ENCODE peak calls at places on chromosomes 13 and 19, in nine cellular contexts. I, H, V, T, S, Y, E, Q and F are unnamed samples.

GRCh38 chr13:70338608-70339007 is 230.4 kb upstream of the KLHL1 start:
- DNase-seq in T (no peak), E (no peak), H (no peak), V (no peak), S (no peak), Q (no peak), Y (no peak), I (no peak), F (no peak)

GRCh38 chr19:40445945-40446784 is 2.0 kb upstream of the SERTAD3 start:
- DNase-seq in H (no peak), S (no peak), V (no peak), I (peak), Y (no peak), Q (no peak), T (no peak), E (no peak), F (peak)

GRCh38 chr19:39941615-39942507 is 7.4 kb upstream of the FCGBP start:
- DNase-seq in E (no peak), S (no peak), V (peak), T (no peak), I (no peak), Y (no peak), Q (peak), H (peak), F (no peak)

GRCh38 chr13:51856027-51856736 is 5.6 kb upstream of the CCDC70 start:
- DNase-seq in T (no peak), Q (no peak), Y (no peak), H (no peak), S (no peak), E (no peak), I (no peak), V (no peak), F (no peak)

GRCh38 chr13:114261328-114261965 is 20.0 kb upstream of the UPF3A start:
- DNase-seq in I (no peak), H (no peak), V (no peak), T (no peak), Q (no peak), S (no peak), Y (no peak), E (peak), F (no peak)

GRCh38 chr13:24649685-24650038 is 30.5 kb upstream of the ATP12A start:
- DNase-seq in H (no peak), T (no peak), E (no peak), S (no peak), Y (no peak), Q (no peak), I (no peak), V (no peak), F (no peak)

GRCh38 chr13:23765531-23765930 is 123.7 kb downstream of the MIPEP start:
- DNase-seq in Q (no peak), Y (no peak), S (no peak), V (no peak), E (no peak), T (no peak), H (no peak), I (no peak), F (no peak)

GRCh38 chr13:56902276-56902675 is 238.4 kb upstream of the PRR20A start:
- DNase-seq in V (no peak), T (no peak), S (no peak), E (no peak), Q (no peak), I (no peak), Y (no peak), H (no peak), F (no peak)

GRCh38 chr13:33723365-33723764 is 94.6 kb upstream of the RFC3 start:
- DNase-seq in H (peak), V (no peak), T (no peak), Q (no peak), I (no peak), Y (no peak), S (peak), E (no peak), F (no peak)

GRCh38 chr19:2586196-2586595 is 110.3 kb downstream of the GADD45B start:
- DNase-seq in Q (no peak), V (no peak), S (no peak), I (no peak), H (no peak), Y (no peak), T (no peak), E (no peak), F (no peak)

GRCh38 chr19:19468424-19469050 is 46.8 kb downstream of the TSSK6 start:
- DNase-seq in E (no peak), H (no peak), Y (no peak), Q (no peak), I (no peak), S (peak), T (no peak), V (no peak), F (no peak)

GRCh38 chr13:43377955-43378354 is 354.6 kb downstream of the DNAJC15 start:
- DNase-seq in Y (no peak), H (peak), I (no peak), S (peak), V (no peak), E (peak), Q (no peak), T (no peak), F (no peak)

GRCh38 chr19:46000497-46001246 is 5.4 kb downstream of the CCDC61 start:
- DNase-seq in T (no peak), I (peak), V (peak), S (no peak), H (peak), E (no peak), Y (peak), Q (no peak), F (peak)

GRCh38 chr13:45063261-45063870 is 56.9 kb upstream of the GTF2F2 start:
- DNase-seq in Q (no peak), I (no peak), T (no peak), H (peak), Y (no peak), V (no peak), E (no peak), S (peak), F (no peak)

GRCh38 chr19:40502647-40503046 is 35.8 kb downstream of the SPTBN4 start:
- DNase-seq in Q (no peak), Y (no peak), S (no peak), H (no peak), T (no peak), E (peak), V (no peak), I (no peak), F (no peak)

GRCh38 chr13:30464496-30465351 is 1.0 kb downstream of the HMGB1 start:
- DNase-seq in H (peak), V (peak), T (peak), I (peak), Q (peak), S (peak), E (peak), Y (peak), F (peak)

GRCh38 chr19:44726465-44726864 is 22.0 kb upstream of the BCL3 start:
- DNase-seq in T (no peak), Q (no peak), I (no peak), V (no peak), H (no peak), E (no peak), Y (no peak), S (no peak), F (no peak)

GRCh38 chr13:111642156-111642767 is 321.8 kb downstream of the TEX29 start:
- DNase-seq in T (no peak), V (no peak), H (no peak), E (no peak), S (no peak), Y (no peak), Q (no peak), I (no peak), F (no peak)

GRCh38 chr19:19540707-19541515 is 2.8 kb downstream of the CILP2 start:
- DNase-seq in S (peak), V (peak), E (peak), Y (no peak), T (no peak), H (peak), Q (no peak), I (peak), F (peak)

GRCh38 chr19:13917888-13918406 is 11.9 kb downstream of the CC2D1A start:
- DNase-seq in H (no peak), E (no peak), I (no peak), V (no peak), Q (peak), T (no peak), Y (no peak), S (no peak), F (no peak)

GRCh38 chr19:53865918-53866696 is 1.6 kb upstream of the MYADM start:
- DNase-seq in I (peak), T (no peak), Q (peak), E (peak), S (peak), Y (peak), H (peak), V (peak), F (peak)

GRCh38 chr19:39971380-39971841 is 446 bp downstream of the PSMC4 start:
- DNase-seq in H (no peak), I (peak), Y (no peak), T (no peak), E (peak), S (no peak), Q (no peak), V (no peak), F (peak)

GRCh38 chr13:73428137-73428536 is 369.3 kb downstream of the KLF5 start:
- DNase-seq in E (no peak), Q (no peak), T (peak), I (peak), S (no peak), Y (no peak), V (no peak), H (peak), F (no peak)

GRCh38 chr13:99908129-99908805 is 63.3 kb downstream of the ZIC5 start:
- DNase-seq in I (no peak), E (no peak), H (no peak), T (no peak), Q (no peak), S (no peak), V (no peak), Y (no peak), F (no peak)

GRCh38 chr19:49847731-49848696 is 2.9 kb upstream of the PTOV1 start:
- DNase-seq in T (peak), H (peak), Q (no peak), I (peak), S (peak), V (no peak), E (peak), Y (no peak), F (no peak)

GRCh38 chr13:33205804-33206221 is 79.7 kb downstream of the STARD13 start:
- DNase-seq in E (no peak), Y (no peak), I (no peak), S (no peak), V (no peak), T (no peak), H (peak), Q (peak), F (no peak)

DNA sequence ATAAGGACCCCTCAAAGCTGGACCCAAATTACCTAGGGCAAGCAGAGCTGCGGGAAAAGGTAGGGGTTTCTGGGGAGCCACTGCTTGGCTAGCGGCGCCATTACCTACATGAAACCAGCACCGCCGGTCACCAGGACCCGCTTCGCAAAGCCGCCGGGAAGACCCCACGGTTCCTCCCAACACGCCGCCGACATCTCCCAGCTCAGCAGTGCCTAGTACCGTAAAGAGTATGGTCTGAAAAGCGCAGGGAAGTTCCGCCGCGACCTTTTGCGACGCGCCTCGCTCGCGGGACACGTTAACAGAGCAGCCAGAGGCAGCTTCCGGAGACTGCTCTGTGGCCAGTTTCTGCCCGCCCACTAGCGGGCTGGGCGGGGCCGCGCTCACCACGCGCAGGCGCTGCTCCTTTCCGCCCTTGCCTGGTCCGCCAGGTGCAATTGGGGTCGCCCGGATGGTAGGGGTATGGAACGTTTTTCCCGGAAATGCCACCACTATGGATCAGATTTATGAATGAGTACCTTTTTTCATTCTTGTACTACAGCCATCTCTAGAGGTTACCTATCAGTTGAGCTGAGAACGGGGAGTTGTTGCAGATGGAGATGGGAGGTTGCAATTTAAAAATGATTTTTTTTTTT is at the start of gene TGDS:
- DNase-seq in T (peak), E (peak), Q (peak), V (peak), I (peak), Y (peak), H (peak), S (peak), F (peak)
- TF ChIP-seq CTCF in T (no peak), E (no peak), Q (no peak), V (no peak), I (no peak), Y (peak), H (no peak), S (no peak), F (no peak)

GRCh38 chr19:58374200-58374599 is 6.6 kb downstream of the ZNF837 start:
- DNase-seq in H (no peak), I (no peak), Y (no peak), Q (no peak), E (peak), S (no peak), V (no peak), T (no peak), F (no peak)

GRCh38 chr19:58367698-58368454 is 5.3 kb upstream of the ZNF497 start:
- DNase-seq in E (peak), T (no peak), V (no peak), Y (no peak), Q (no peak), I (no peak), H (no peak), S (no peak), F (no peak)

GRCh38 chr19:58368561-58369360 is 6.2 kb upstream of the ZNF497 start:
- DNase-seq in S (no peak), I (no peak), E (peak), H (no peak), T (no peak), Q (no peak), V (no peak), Y (no peak), F (no peak)

GRCh38 chr19:58366576-58367430 is 4.3 kb upstream of the ZNF497 start:
- DNase-seq in Y (no peak), I (no peak), T (no peak), V (no peak), S (no peak), H (no peak), E (peak), Q (no peak), F (no peak)

GRCh38 chr19:58372311-58373133 is 8.3 kb downstream of the ZNF837 start:
- DNase-seq in Q (no peak), H (no peak), S (no peak), Y (no peak), V (peak), I (no peak), T (no peak), E (peak), F (no peak)
- TF ChIP-seq CTCF in Q (no peak), H (peak), S (peak), Y (no peak), V (no peak), I (no peak), T (peak), E (peak), F (peak)

GRCh38 chr19:4362871-4363545 is 19.6 kb downstream of the MPND start:
- DNase-seq in V (no peak), E (peak), Q (no peak), S (no peak), T (no peak), I (no peak), H (no peak), Y (no peak), F (no peak)
- TF ChIP-seq CTCF in V (no peak), E (no peak), Q (no peak), S (no peak), T (peak), I (peak), H (no peak), Y (no peak), F (no peak)

GRCh38 chr13:46751811-46752635 is 44.9 kb downstream of the ESD start:
- DNase-seq in S (no peak), I (no peak), H (no peak), T (no peak), E (no peak), Y (no peak), Q (no peak), V (no peak), F (no peak)
- TF ChIP-seq CTCF in S (peak), I (no peak), H (no peak), T (no peak), E (no peak), Y (no peak), Q (no peak), V (no peak), F (no peak)

DNA sequence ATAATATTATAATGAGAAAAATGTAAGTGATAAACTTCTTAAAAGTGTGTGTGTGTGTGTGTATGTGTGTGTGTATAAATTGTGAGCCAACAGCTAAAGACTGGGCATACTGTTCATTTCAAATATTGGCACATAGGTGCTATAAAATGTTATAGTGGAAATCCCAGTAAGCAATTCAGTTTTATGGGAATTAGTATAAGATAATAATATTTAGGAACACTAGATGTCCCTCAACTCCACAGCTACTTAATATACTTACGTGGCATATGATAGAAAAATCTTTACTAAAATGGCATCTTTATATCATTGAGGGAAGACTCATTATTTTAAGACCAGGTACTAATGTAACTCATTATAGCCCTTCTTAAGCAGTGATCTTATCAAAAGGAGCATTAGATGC is 266.3 kb downstream of the MAB21L1 start:
- DNase-seq in Y (no peak), V (no peak), H (peak), S (peak), I (peak), Q (no peak), T (no peak), E (no peak), F (no peak)
- TF ChIP-seq CTCF in Y (peak), V (no peak), H (no peak), S (no peak), I (no peak), Q (peak), T (no peak), E (no peak), F (no peak)

DNA sequence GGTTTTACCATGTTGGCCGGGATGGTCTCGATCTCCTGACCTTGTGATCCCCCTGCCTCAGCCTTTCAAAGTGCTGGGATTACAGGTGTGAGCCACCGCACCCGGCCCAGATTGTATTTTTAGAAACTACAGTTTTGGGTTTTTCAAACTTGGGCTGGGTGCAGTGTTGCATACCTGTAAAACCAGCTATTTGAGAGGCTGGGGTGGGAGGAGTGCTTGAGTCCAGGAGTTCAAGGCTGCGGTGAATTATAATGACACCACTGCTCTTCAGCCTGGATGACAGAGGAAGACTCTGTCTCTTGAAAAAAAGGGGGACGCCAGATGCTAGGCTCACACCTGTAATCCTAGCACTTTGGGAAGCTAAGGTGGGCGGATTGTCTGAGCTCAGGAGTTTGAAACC is 4.2 kb downstream of the CHAF1A start:
- DNase-seq in T (no peak), I (no peak), H (no peak), S (no peak), V (no peak), Q (no peak), E (no peak), Y (no peak), F (no peak)
- TF ChIP-seq CTCF in T (no peak), I (no peak), H (no peak), S (no peak), V (no peak), Q (no peak), E (no peak), Y (no peak), F (no peak)

GRCh38 chr19:860481-861098 is 1.1 kb downstream of the CFD start:
- DNase-seq in V (peak), T (peak), E (peak), Q (no peak), Y (no peak), S (peak), H (peak), I (peak), F (peak)
- TF ChIP-seq CTCF in V (no peak), T (no peak), E (no peak), Q (no peak), Y (no peak), S (no peak), H (peak), I (peak), F (no peak)

GRCh38 chr13:94537740-94538630 is 58.0 kb downstream of the TGDS start:
- DNase-seq in I (no peak), Q (no peak), H (no peak), Y (no peak), S (no peak), T (no peak), V (no peak), E (no peak), F (no peak)
- TF ChIP-seq CTCF in I (no peak), Q (no peak), H (no peak), Y (no peak), S (no peak), T (no peak), V (no peak), E (no peak), F (no peak)

GRCh38 chr19:7328647-7329046 is 20.1 kb upstream of the ARHGEF18 start:
- DNase-seq in T (no peak), V (no peak), I (no peak), E (no peak), Q (no peak), Y (no peak), S (no peak), H (no peak), F (no peak)

GRCh38 chr19:7327802-7328201 is 20.9 kb upstream of the ARHGEF18 start:
- DNase-seq in Q (no peak), H (no peak), V (no peak), T (no peak), E (no peak), I (no peak), Y (no peak), S (no peak), F (no peak)

GRCh38 chr19:7331446-7331845 is 17.3 kb upstream of the ARHGEF18 start:
- DNase-seq in H (no peak), I (no peak), T (no peak), Y (no peak), Q (no peak), V (no peak), E (no peak), S (no peak), F (no peak)

GRCh38 chr19:7326105-7326877 is 22.4 kb upstream of the ARHGEF18 start:
- DNase-seq in T (no peak), S (no peak), I (no peak), Q (no peak), H (peak), V (no peak), Y (no peak), E (no peak), F (peak)
- TF ChIP-seq CTCF in T (peak), S (peak), I (peak), Q (no peak), H (peak), V (no peak), Y (peak), E (peak), F (no peak)